ENCODE peak calls at places on chromosome 16, in nine cellular contexts. M is type B pancreatic cell, D is heart right ventricle, N is fibroblast of mammary gland, B is activated B cell treated with CpG ODN at 0.5 μM for 24 hours, X is NCI-H446 treated with DMSO at 0.1 percent for 48 hours, O is fibroblast of lung, G is A549, S is GM12878. P is an unnamed sample.

GRCh38 chr16:978403-978802 is 3.2 kb upstream of the SOX8 start:
- DNase-seq in G (no peak), B (no peak), N (no peak), M (no peak), X (no peak), O (no peak), S (no peak), D (no peak), P (no peak)

GRCh38 chr16:88738167-88739084 is 32.1 kb downstream of the CTU2 start:
- DNase-seq in S (no peak), O (no peak), D (no peak), X (no peak), B (no peak), G (no peak), M (no peak), N (no peak), P (no peak)

GRCh38 chr16:24906199-24906808 is 60.5 kb downstream of the SLC5A11 start:
- DNase-seq in D (no peak), B (no peak), O (peak; percentile 17), M (no peak), X (no peak), N (peak; percentile 46), G (peak; percentile 35), S (no peak), P (peak; percentile 41)

GRCh38 chr16:4386452-4386813 is 14.8 kb downstream of the VASN start:
- DNase-seq in O (no peak), N (peak; percentile 58), X (no peak), B (no peak), S (no peak), M (no peak), G (no peak), D (no peak), P (peak; percentile 72)

GRCh38 chr16:10828851-10829331 is 10.3 kb upstream of the TVP23A start:
- DNase-seq in X (peak; percentile 81), S (no peak), M (no peak), G (no peak), D (peak; percentile 93), O (peak; percentile 86), B (no peak), N (peak; percentile 83), P (peak; percentile 63)

GRCh38 chr16:88783391-88784073 is 1.5 kb downstream of the PIEZO1 start:
- DNase-seq in N (no peak), B (no peak), X (no peak), M (no peak), G (no peak), O (peak; percentile 37), S (no peak), D (no peak), P (peak; percentile 59)

GRCh38 chr16:53530046-53530445 is 27.0 kb upstream of the AKTIP start:
- DNase-seq in D (no peak), O (no peak), N (no peak), G (no peak), S (no peak), M (no peak), B (no peak), X (no peak), P (no peak)

GRCh38 chr16:705748-706188 is at the start of gene FBXL16:
- DNase-seq in G (no peak), N (no peak), S (no peak), B (no peak), O (no peak), D (no peak), X (peak; percentile 43), M (no peak), P (no peak)

GRCh38 chr16:8026450-8026849 is 563.9 kb downstream of the TMEM114 start:
- DNase-seq in D (no peak), N (no peak), X (no peak), O (no peak), M (no peak), S (no peak), B (no peak), G (no peak), P (no peak)

GRCh38 chr16:11511328-11511727 is 75.4 kb downstream of the LITAF start:
- DNase-seq in M (no peak), X (no peak), G (no peak), N (no peak), S (no peak), O (no peak), D (no peak), B (no peak), P (no peak)

GRCh38 chr16:53611151-53611802 is 92.4 kb downstream of the RPGRIP1L start:
- DNase-seq in O (no peak), X (no peak), D (no peak), B (no peak), G (no peak), M (no peak), N (no peak), S (no peak), P (no peak)

GRCh38 chr16:57614546-57615343 is 13.7 kb upstream of the ADGRG1 start:
- DNase-seq in N (no peak), X (no peak), D (no peak), G (no peak), O (no peak), M (no peak), B (no peak), S (no peak), P (no peak)

GRCh38 chr16:80466024-80466986 is 74.5 kb upstream of the DYNLRB2 start:
- DNase-seq in O (peak; percentile 47), S (peak; percentile 34), N (peak; percentile 44), G (peak; percentile 66), M (peak; percentile 79), B (peak; percentile 42), X (no peak), D (peak; percentile 41), P (peak; percentile 57)

GRCh38 chr16:75053791-75054555 is 55.1 kb downstream of the ZNRF1 start:
- DNase-seq in X (no peak), M (no peak), N (no peak), G (peak; percentile 66), S (no peak), O (no peak), B (no peak), D (peak; percentile 71), P (peak; percentile 16)

GRCh38 chr16:85557976-85558589 is 55.0 kb upstream of the GSE1 start:
- DNase-seq in G (no peak), M (no peak), O (no peak), B (no peak), S (no peak), X (no peak), N (no peak), D (no peak), P (no peak)

GRCh38 chr16:57469046-57469445 is 6.6 kb downstream of the POLR2C start:
- DNase-seq in D (no peak), N (no peak), G (no peak), B (no peak), S (no peak), X (no peak), M (no peak), O (no peak), P (no peak)

GRCh38 chr16:46715769-46716305 is 26.4 kb downstream of the ORC6 start:
- DNase-seq in M (no peak), N (peak; percentile 14), X (no peak), G (no peak), O (peak; percentile 17), B (no peak), D (peak; percentile 74), S (no peak), P (no peak)

GRCh38 chr16:57649846-57650245 is 18.3 kb upstream of the ADGRG3 start:
- DNase-seq in B (no peak), X (no peak), S (no peak), O (no peak), D (no peak), M (no peak), G (no peak), N (no peak), P (no peak)

GRCh38 chr16:67396159-67396774 is 3.0 kb upstream of the TPPP3 start:
- DNase-seq in M (no peak), S (no peak), B (no peak), D (peak; percentile 92), O (peak; percentile 70), N (peak; percentile 69), G (peak; percentile 84), X (no peak), P (peak; percentile 91)

GRCh38 chr16:75733305-75734141 is 7.2 kb upstream of the CPHXL start:
- DNase-seq in D (no peak), M (no peak), S (no peak), O (peak; percentile 98), X (no peak), G (no peak), B (no peak), N (peak; percentile 92), P (peak; percentile 76)

GRCh38 chr16:56549744-56550385 is 15.0 kb upstream of the MT4 start:
- DNase-seq in B (no peak), O (peak; percentile 6), S (no peak), N (peak; percentile 28), X (no peak), G (no peak), M (no peak), D (no peak), P (peak; percentile 13)

GRCh38 chr16:84527486-84528269 is 23.2 kb upstream of the MEAK7 start:
- DNase-seq in D (no peak), S (no peak), O (no peak), B (no peak), N (no peak), X (no peak), M (no peak), G (no peak), P (no peak)

GRCh38 chr16:31200821-31201510 is 1.6 kb downstream of the PYCARD start:
- DNase-seq in N (peak; percentile 48), B (no peak), G (peak; percentile 49), D (no peak), S (no peak), M (no peak), X (no peak), O (no peak), P (peak; percentile 59)

GRCh38 chr16:68332411-68333121 is 21.7 kb downstream of the PRMT7 start:
- DNase-seq in O (peak; percentile 40), X (no peak), G (no peak), M (no peak), S (no peak), N (peak; percentile 55), D (peak; percentile 52), B (no peak), P (peak; percentile 4)